ENCODE peak calls at places on chromosomes 1 and 21, in seven cellular contexts. R is glutamatergic neuron; N is iris pigment epithelial cell; D is NCI-H446; W is substantia nigra; E is activated CD8-positive, alpha-beta memory T cell treated with anti-CD3 and anti-CD28 coated beads for 1 hour; I is fibroblast of mammary gland. U is an unnamed sample.
A peak's percentile ranks its signal among the peaks of the same experiment; 100 is the strongest.

GRCh38 chr1:108107658-108108057 is 92.5 kb downstream of the SLC25A24 start:
- DNase-seq in R (no peak), N (peak; percentile 40), D (no peak), W (no peak), E (no peak), I (peak; percentile 78), U (peak; percentile 38)

GRCh38 chr1:232751393-232752140 is 53.6 kb upstream of the MAP10 start:
- DNase-seq in R (no peak), N (no peak), D (peak; percentile 11), W (no peak), E (no peak), I (no peak), U (no peak)

GRCh38 chr1:15950302-15950701 is 25.6 kb downstream of the ZBTB17 start:
- DNase-seq in R (no peak), N (no peak), D (no peak), W (no peak), E (no peak), I (no peak), U (no peak)

GRCh38 chr1:84724128-84724860 is 34.0 kb upstream of the SSX2IP start:
- DNase-seq in R (peak; percentile 57), N (no peak), D (no peak), W (no peak), E (peak; percentile 4), I (no peak), U (no peak)

GRCh38 chr1:33985656-33986055 is 121.8 kb downstream of the HMGB4 start:
- DNase-seq in R (no peak), N (no peak), D (peak; percentile 78), W (no peak), E (no peak), I (peak; percentile 46), U (peak; percentile 36)

GRCh38 chr1:226627924-226628623 is 79.5 kb downstream of the STUM start:
- DNase-seq in R (no peak), N (no peak), D (no peak), W (no peak), E (no peak), I (no peak), U (no peak)

GRCh38 chr1:47717341-47717740 is 279.5 kb downstream of the FOXD2 start:
- DNase-seq in R (no peak), N (no peak), D (no peak), W (no peak), E (no peak), I (no peak), U (no peak)

GRCh38 chr1:28456078-28456477 is 49.8 kb upstream of the RCC1 start:
- DNase-seq in R (no peak), N (peak; percentile 89), D (no peak), W (no peak), E (no peak), I (peak; percentile 81), U (peak; percentile 75)

GRCh38 chr1:12556957-12557935 is 60.8 kb downstream of the DHRS3 start:
- DNase-seq in R (no peak), N (peak; percentile 58), D (no peak), W (no peak), E (no peak), I (peak; percentile 30), U (no peak)

GRCh38 chr1:198465201-198466144 is 75.0 kb downstream of the ATP6V1G3 start:
- DNase-seq in R (no peak), N (peak; percentile 76), D (peak; percentile 58), W (no peak), E (no peak), I (peak; percentile 65), U (peak; percentile 75)

GRCh38 chr21:37873655-37874054 is 42.6 kb downstream of the KCNJ6 start:
- DNase-seq in R (no peak), N (peak; percentile 28), D (no peak), W (no peak), E (no peak), I (no peak), U (no peak)

GRCh38 chr1:27403065-27403726 is 10.8 kb downstream of the GPR3 start:
- DNase-seq in R (no peak), N (peak; percentile 28), D (no peak), W (peak; percentile 16), E (no peak), I (peak; percentile 82), U (peak; percentile 69)

GRCh38 chr1:42935971-42936308 is 22.7 kb downstream of the SLC2A1 start:
- DNase-seq in R (no peak), N (no peak), D (no peak), W (no peak), E (no peak), I (no peak), U (no peak)

GRCh38 chr1:1434131-1434811 is 1.2 kb upstream of the VWA1 start:
- DNase-seq in R (no peak), N (no peak), D (no peak), W (peak; percentile 69), E (no peak), I (no peak), U (peak; percentile 56)

GRCh38 chr1:154379301-154379700 is 25.8 kb upstream of the IL6R start:
- DNase-seq in R (no peak), N (no peak), D (peak; percentile 16), W (no peak), E (no peak), I (no peak), U (no peak)

GRCh38 chr1:14095001-14095400 is 395.0 kb downstream of the PRDM2 start:
- DNase-seq in R (no peak), N (no peak), D (no peak), W (no peak), E (no peak), I (peak; percentile 25), U (peak; percentile 7)

GRCh38 chr1:230498704-230499103 is 72.6 kb upstream of the PGBD5 start:
- DNase-seq in R (no peak), N (no peak), D (no peak), W (no peak), E (no peak), I (no peak), U (no peak)

GRCh38 chr21:17679002-17679600 is 66.4 kb upstream of the BTG3 start:
- DNase-seq in R (no peak), N (peak; percentile 74), D (peak; percentile 41), W (no peak), E (no peak), I (peak; percentile 76), U (peak; percentile 75)

GRCh38 chr1:204151562-204152309 is at the start of gene ETNK2:
- DNase-seq in R (peak; percentile 73), N (peak; percentile 34), D (no peak), W (no peak), E (peak; percentile 18), I (peak; percentile 20), U (peak; percentile 53)

GRCh38 chr1:156623946-156624813 is 5.0 kb downstream of the HAPLN2 start:
- DNase-seq in R (peak; percentile 76), N (peak; percentile 49), D (peak; percentile 36), W (peak; percentile 31), E (no peak), I (peak; percentile 36), U (peak; percentile 21)

GRCh38 chr21:33036430-33037162 is 10.9 kb downstream of the OLIG2 start:
- DNase-seq in R (peak; percentile 43), N (peak; percentile 64), D (no peak), W (no peak), E (no peak), I (peak; percentile 61), U (peak; percentile 60)

U was measured in astrocyte of the spinal cord.